ENCODE peak calls at places on chromosome 1, in five cellular contexts. K is GM06990, Y is GM20000, L is EH, E is GM13976. N is an unnamed sample.

GRCh38 chr1:97999320-97999719 is 78.5 kb upstream of the DPYD start:
- DNase-seq in E (no peak), L (peak; percentile 92), K (no peak), Y (no peak), N (no peak)

GRCh38 chr1:55823521-55824296 is 608.5 kb upstream of the USP24 start:
- DNase-seq in K (no peak), E (no peak), L (peak; percentile 77), Y (no peak), N (no peak)

GRCh38 chr1:151282883-151283725 is 1.0 kb downstream of the ZNF687 start:
- DNase-seq in L (peak; percentile 35), Y (peak; percentile 59), K (no peak), E (peak; percentile 62), N (no peak)

GRCh38 chr1:199955235-199955634 is 72.3 kb upstream of the NR5A2 start:
- DNase-seq in E (no peak), L (no peak), Y (no peak), K (no peak), N (no peak)

GRCh38 chr1:7646981-7647901 is 123.9 kb upstream of the VAMP3 start:
- DNase-seq in E (peak; percentile 93), K (peak; percentile 41), Y (peak; percentile 87), L (peak; percentile 50), N (peak; percentile 85)

GRCh38 chr1:76690784-76691183 is 176.5 kb upstream of the ST6GALNAC5 start:
- DNase-seq in Y (no peak), L (no peak), E (no peak), K (no peak), N (no peak)

GRCh38 chr1:100622037-100622436 is 84.1 kb downstream of the GPR88 start:
- DNase-seq in K (no peak), E (no peak), Y (no peak), L (peak; percentile 99), N (no peak)

GRCh38 chr1:111196213-111196612 is 4.2 kb downstream of the DENND2D start:
- DNase-seq in E (no peak), K (no peak), Y (no peak), L (no peak), N (no peak)

GRCh38 chr1:9426291-9426711 is 113.0 kb upstream of the SLC25A33 start:
- DNase-seq in Y (peak; percentile 81), E (peak; percentile 83), K (peak; percentile 91), L (no peak), N (no peak)

N was measured in neural crest cell.